ENCODE peak calls at places on chromosomes 3 and 15, in six cellular contexts. One of them, this sample, is unnamed.
A peak's percentile ranks its signal among the peaks of the same experiment; 100 is the strongest.

GRCh38 chr15:92633418-92633817 is 22.2 kb downstream of the FAM174B start:
- DNase-seq in cardiac muscle cell: no peak
- DNase-seq in foreskin fibroblast: no peak
- DNase-seq in astrocyte: no peak
- DNase-seq in omental fat pad: no peak
- DNase-seq in left ventricle myocardium inferior: no peak
- DNase-seq in this sample: no peak

GRCh38 chr3:174417568-174417967 is 441.6 kb upstream of the NAALADL2 start:
- DNase-seq in omental fat pad: no peak
- DNase-seq in foreskin fibroblast: no peak
- DNase-seq in left ventricle myocardium inferior: no peak
- DNase-seq in astrocyte: no peak
- DNase-seq in cardiac muscle cell: no peak
- DNase-seq in this sample: no peak

GRCh38 chr3:59126436-59126835 is 76.6 kb upstream of the CFAP20DC start:
- DNase-seq in cardiac muscle cell: no peak
- DNase-seq in foreskin fibroblast: no peak
- DNase-seq in left ventricle myocardium inferior: no peak
- DNase-seq in astrocyte: no peak
- DNase-seq in omental fat pad: no peak
- DNase-seq in this sample: no peak

GRCh38 chr3:193943200-193943599 is 192.7 kb upstream of the HES1 start:
- DNase-seq in foreskin fibroblast: no peak
- DNase-seq in astrocyte: no peak
- DNase-seq in left ventricle myocardium inferior: no peak
- DNase-seq in cardiac muscle cell: no peak
- DNase-seq in omental fat pad: no peak
- DNase-seq in this sample: peak; percentile 44

GRCh38 chr3:184758056-184758455 is 46.2 kb upstream of the MAGEF1 start:
- DNase-seq in astrocyte: no peak
- DNase-seq in foreskin fibroblast: no peak
- DNase-seq in cardiac muscle cell: no peak
- DNase-seq in omental fat pad: no peak
- DNase-seq in left ventricle myocardium inferior: no peak
- DNase-seq in this sample: no peak

GRCh38 chr3:52471371-52472238 is 16.2 kb downstream of the NISCH start:
- DNase-seq in foreskin fibroblast: peak; percentile 76
- DNase-seq in omental fat pad: peak; percentile 52
- DNase-seq in astrocyte: no peak
- DNase-seq in left ventricle myocardium inferior: peak; percentile 82
- DNase-seq in cardiac muscle cell: peak; percentile 67
- DNase-seq in this sample: peak; percentile 65

GRCh38 chr15:45181491-45182285 is 6.1 kb downstream of the SHF start:
- DNase-seq in astrocyte: no peak
- DNase-seq in foreskin fibroblast: no peak
- DNase-seq in cardiac muscle cell: no peak
- DNase-seq in left ventricle myocardium inferior: no peak
- DNase-seq in omental fat pad: no peak
- DNase-seq in this sample: peak; percentile 52

GRCh38 chr3:132347095-132347494 is 29.9 kb downstream of the ACP3 start:
- DNase-seq in cardiac muscle cell: peak; percentile 70
- DNase-seq in omental fat pad: no peak
- DNase-seq in left ventricle myocardium inferior: no peak
- DNase-seq in foreskin fibroblast: peak; percentile 70
- DNase-seq in astrocyte: peak; percentile 84
- DNase-seq in this sample: no peak

GRCh38 chr3:38001456-38002081 is 11.0 kb downstream of the VILL start:
- DNase-seq in omental fat pad: no peak
- DNase-seq in foreskin fibroblast: no peak
- DNase-seq in astrocyte: no peak
- DNase-seq in left ventricle myocardium inferior: no peak
- DNase-seq in cardiac muscle cell: no peak
- DNase-seq in this sample: no peak
- TF ChIP-seq CTCF in omental fat pad: no peak
- TF ChIP-seq CTCF in foreskin fibroblast: no peak
- TF ChIP-seq CTCF in astrocyte: no peak
- TF ChIP-seq CTCF in left ventricle myocardium inferior: no peak
- TF ChIP-seq CTCF in cardiac muscle cell: no peak
- TF ChIP-seq CTCF in this sample: peak; percentile 23

GRCh38 chr3:17030956-17031652 is 146.3 kb downstream of the PLCL2 start:
- DNase-seq in left ventricle myocardium inferior: no peak
- DNase-seq in omental fat pad: no peak
- DNase-seq in astrocyte: no peak
- DNase-seq in cardiac muscle cell: no peak
- DNase-seq in foreskin fibroblast: no peak
- DNase-seq in this sample: no peak

GRCh38 chr3:17035033-17035432 is 150.3 kb downstream of the PLCL2 start:
- DNase-seq in astrocyte: no peak
- DNase-seq in omental fat pad: no peak
- DNase-seq in foreskin fibroblast: no peak
- DNase-seq in cardiac muscle cell: no peak
- DNase-seq in left ventricle myocardium inferior: no peak
- DNase-seq in this sample: no peak

GRCh38 chr3:17033516-17034168 is 148.9 kb downstream of the PLCL2 start:
- DNase-seq in foreskin fibroblast: peak; percentile 26
- DNase-seq in astrocyte: peak; percentile 14
- DNase-seq in cardiac muscle cell: peak; percentile 26
- DNase-seq in omental fat pad: no peak
- DNase-seq in left ventricle myocardium inferior: no peak
- DNase-seq in this sample: no peak

GRCh38 chr3:17030438-17030837 is 145.7 kb downstream of the PLCL2 start:
- DNase-seq in astrocyte: no peak
- DNase-seq in foreskin fibroblast: no peak
- DNase-seq in cardiac muscle cell: no peak
- DNase-seq in left ventricle myocardium inferior: no peak
- DNase-seq in omental fat pad: no peak
- DNase-seq in this sample: no peak

GRCh38 chr3:17032407-17033034 is 147.8 kb downstream of the PLCL2 start:
- DNase-seq in foreskin fibroblast: peak; percentile 65
- DNase-seq in astrocyte: peak; percentile 20
- DNase-seq in left ventricle myocardium inferior: no peak
- DNase-seq in omental fat pad: no peak
- DNase-seq in cardiac muscle cell: peak; percentile 60
- DNase-seq in this sample: no peak
- TF ChIP-seq CTCF in foreskin fibroblast: peak; percentile 76
- TF ChIP-seq CTCF in astrocyte: peak; percentile 57
- TF ChIP-seq CTCF in left ventricle myocardium inferior: peak; percentile 75
- TF ChIP-seq CTCF in omental fat pad: no peak
- TF ChIP-seq CTCF in cardiac muscle cell: peak; percentile 81
- TF ChIP-seq CTCF in this sample: peak; percentile 60

DNA sequence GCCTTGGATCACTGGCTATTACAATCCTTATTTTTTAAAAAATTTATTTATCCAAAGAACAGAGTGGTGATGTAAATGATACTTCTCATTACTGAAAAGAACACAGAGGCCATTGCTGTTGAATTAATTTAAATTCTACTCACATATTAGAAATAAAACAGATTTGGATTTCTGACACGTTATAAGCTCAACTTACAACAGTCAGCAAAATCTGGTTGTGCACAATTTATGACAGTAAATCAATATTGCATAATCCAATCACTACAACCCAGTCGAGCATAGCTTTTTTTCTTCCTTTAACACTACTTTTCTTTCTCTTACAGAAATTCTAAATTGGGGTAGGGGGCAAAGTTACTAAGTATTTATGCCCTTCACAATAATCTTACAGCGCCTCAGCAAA is 17.3 kb upstream of the HGD start:
- DNase-seq in cardiac muscle cell: no peak
- DNase-seq in foreskin fibroblast: no peak
- DNase-seq in omental fat pad: no peak
- DNase-seq in left ventricle myocardium inferior: no peak
- DNase-seq in astrocyte: no peak
- DNase-seq in this sample: no peak
- TF ChIP-seq CTCF in cardiac muscle cell: no peak
- TF ChIP-seq CTCF in foreskin fibroblast: no peak
- TF ChIP-seq CTCF in omental fat pad: no peak
- TF ChIP-seq CTCF in left ventricle myocardium inferior: no peak
- TF ChIP-seq CTCF in astrocyte: no peak
- TF ChIP-seq CTCF in this sample: no peak

DNA sequence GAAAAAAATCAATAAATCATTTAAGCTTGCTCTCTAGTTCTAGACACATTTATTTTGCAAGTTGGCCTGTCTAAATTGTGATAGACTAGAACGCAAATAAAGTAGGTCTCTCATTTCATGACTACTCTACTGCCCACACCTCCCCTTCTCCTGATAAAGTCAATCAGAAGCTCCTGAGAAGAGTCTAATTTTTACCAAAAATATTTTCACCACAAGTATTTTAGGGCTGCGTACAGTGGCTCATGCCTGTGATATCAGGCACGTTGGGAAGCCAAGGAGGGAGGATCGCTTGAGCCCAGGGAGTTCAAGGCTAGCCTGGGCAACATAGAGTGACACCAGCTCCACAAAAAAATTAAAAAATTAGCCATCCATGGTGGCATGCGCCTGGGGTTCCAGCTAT is 136.5 kb downstream of the TBC1D5 start:
- DNase-seq in left ventricle myocardium inferior: no peak
- DNase-seq in foreskin fibroblast: no peak
- DNase-seq in cardiac muscle cell: no peak
- DNase-seq in astrocyte: no peak
- DNase-seq in omental fat pad: no peak
- DNase-seq in this sample: no peak
- TF ChIP-seq CTCF in left ventricle myocardium inferior: no peak
- TF ChIP-seq CTCF in foreskin fibroblast: no peak
- TF ChIP-seq CTCF in cardiac muscle cell: no peak
- TF ChIP-seq CTCF in astrocyte: no peak
- TF ChIP-seq CTCF in omental fat pad: no peak
- TF ChIP-seq CTCF in this sample: no peak

DNA sequence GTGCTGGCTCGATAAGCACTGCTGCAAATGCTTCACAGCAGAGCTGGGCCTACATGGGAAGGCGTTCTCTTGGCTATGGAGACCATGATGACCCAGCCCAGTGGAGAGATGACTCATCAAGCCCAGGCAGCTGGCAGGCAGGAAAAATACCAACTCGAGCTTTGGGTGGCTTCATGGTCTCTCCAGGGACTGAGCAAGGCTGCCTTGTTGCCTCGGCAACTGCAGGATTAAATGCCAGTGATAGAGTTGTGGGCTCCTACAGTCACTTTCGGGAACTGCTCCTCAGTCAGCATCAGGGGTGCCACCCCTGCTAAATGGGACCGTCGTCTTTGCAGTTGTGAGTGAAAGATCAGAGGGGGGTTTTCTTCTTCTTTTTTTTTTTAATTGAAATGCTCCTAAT is 54.6 kb upstream of the MYZAP start:
- DNase-seq in foreskin fibroblast: peak; percentile 90
- DNase-seq in cardiac muscle cell: peak; percentile 77
- DNase-seq in left ventricle myocardium inferior: no peak
- DNase-seq in astrocyte: peak; percentile 69
- DNase-seq in omental fat pad: no peak
- DNase-seq in this sample: peak; percentile 83
- TF ChIP-seq CTCF in foreskin fibroblast: no peak
- TF ChIP-seq CTCF in cardiac muscle cell: no peak
- TF ChIP-seq CTCF in left ventricle myocardium inferior: no peak
- TF ChIP-seq CTCF in astrocyte: no peak
- TF ChIP-seq CTCF in omental fat pad: no peak
- TF ChIP-seq CTCF in this sample: no peak

GRCh38 chr3:165056510-165056909 is 21.8 kb downstream of the SI start:
- DNase-seq in astrocyte: no peak
- DNase-seq in foreskin fibroblast: no peak
- DNase-seq in omental fat pad: no peak
- DNase-seq in cardiac muscle cell: no peak
- DNase-seq in left ventricle myocardium inferior: no peak
- DNase-seq in this sample: no peak
- TF ChIP-seq CTCF in astrocyte: no peak
- TF ChIP-seq CTCF in foreskin fibroblast: no peak
- TF ChIP-seq CTCF in omental fat pad: no peak
- TF ChIP-seq CTCF in cardiac muscle cell: no peak
- TF ChIP-seq CTCF in left ventricle myocardium inferior: no peak
- TF ChIP-seq CTCF in this sample: no peak

DNA sequence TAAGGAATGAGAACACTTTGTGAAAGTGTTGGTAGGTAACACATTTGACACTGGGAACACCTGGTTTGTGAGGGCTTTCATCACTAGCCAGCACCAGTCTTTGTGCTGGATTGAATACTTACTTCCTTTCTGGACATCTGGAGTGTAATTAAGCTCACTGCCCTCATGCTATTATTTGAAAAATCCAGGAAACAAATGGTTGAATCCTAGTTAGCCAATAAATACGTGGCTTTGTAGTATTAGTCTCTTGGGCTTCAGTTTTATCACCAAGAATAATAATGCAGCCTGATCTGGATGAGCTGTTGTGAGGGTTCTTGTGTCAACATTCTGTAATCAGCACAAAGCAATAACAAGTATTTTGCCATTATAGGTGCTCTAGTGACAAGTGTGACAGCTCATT is 12.9 kb downstream of the CCDC80 start:
- DNase-seq in left ventricle myocardium inferior: no peak
- DNase-seq in foreskin fibroblast: no peak
- DNase-seq in cardiac muscle cell: peak; percentile 1
- DNase-seq in omental fat pad: no peak
- DNase-seq in astrocyte: no peak
- DNase-seq in this sample: no peak
- TF ChIP-seq CTCF in left ventricle myocardium inferior: no peak
- TF ChIP-seq CTCF in foreskin fibroblast: no peak
- TF ChIP-seq CTCF in cardiac muscle cell: no peak
- TF ChIP-seq CTCF in omental fat pad: no peak
- TF ChIP-seq CTCF in astrocyte: no peak
- TF ChIP-seq CTCF in this sample: no peak

This sample was measured in BE2C.